ENCODE peak calls at places on chromosome 16, in six cellular contexts. D, A, V, H, Z and O are unnamed samples.

GRCh38 chr16:79648846-79649245 is 48.3 kb upstream of the MAF start:
- DNase-seq in D (no peak), V (no peak), H (no peak), Z (no peak), A (no peak), O (no peak)

GRCh38 chr16:63461248-63461841 is 1425.1 kb upstream of the CDH8 start:
- DNase-seq in A (no peak), Z (peak), V (no peak), D (peak), H (peak), O (no peak)

GRCh38 chr16:85986931-85987749 is 88.2 kb downstream of the IRF8 start:
- DNase-seq in Z (no peak), D (no peak), V (no peak), H (peak), A (no peak), O (peak)

GRCh38 chr16:52227851-52228250 is 319.1 kb downstream of the TOX3 start:
- DNase-seq in V (no peak), Z (no peak), A (no peak), H (no peak), D (no peak), O (no peak)

GRCh38 chr16:31453255-31454204 is 5.8 kb upstream of the ARMC5 start:
- DNase-seq in D (peak), Z (peak), A (peak), H (no peak), V (peak), O (no peak)

GRCh38 chr16:50505714-50506542 is 42.3 kb upstream of the NKD1 start:
- DNase-seq in H (no peak), V (no peak), A (no peak), D (peak), Z (no peak), O (no peak)

GRCh38 chr16:68764866-68765265 is 27.8 kb downstream of the CDH1 start:
- DNase-seq in D (no peak), V (no peak), A (no peak), Z (no peak), H (no peak), O (no peak)

GRCh38 chr16:31367875-31368274 is 12.9 kb downstream of the ITGAX start:
- DNase-seq in Z (no peak), V (no peak), H (no peak), A (no peak), D (no peak), O (no peak)

GRCh38 chr16:82671743-82672142 is 45.0 kb downstream of the CDH13 start:
- DNase-seq in A (no peak), D (no peak), Z (no peak), H (no peak), V (no peak), O (no peak)

GRCh38 chr16:230949-231348 is 1.7 kb upstream of the LUC7L start:
- DNase-seq in A (no peak), H (no peak), V (no peak), D (no peak), Z (no peak), O (no peak)

GRCh38 chr16:56970934-56971767 is 9.4 kb downstream of the CETP start:
- DNase-seq in V (no peak), Z (peak), D (no peak), H (peak), A (no peak), O (no peak)

GRCh38 chr16:31695667-31696066 is 168.0 kb downstream of the AHSP start:
- DNase-seq in D (no peak), V (no peak), Z (no peak), H (no peak), A (no peak), O (no peak)

GRCh38 chr16:66926171-66926570 is 836 bp upstream of the RRAD start:
- DNase-seq in H (no peak), A (peak), V (no peak), Z (no peak), D (no peak), O (no peak)

GRCh38 chr16:86357303-86357702 is 153.0 kb upstream of the FOXF1 start:
- DNase-seq in Z (no peak), A (no peak), H (no peak), V (no peak), D (no peak), O (no peak)

GRCh38 chr16:84450176-84450865 is 54.1 kb downstream of the MEAK7 start:
- DNase-seq in A (no peak), H (no peak), Z (no peak), D (no peak), V (no peak), O (no peak)

GRCh38 chr16:55643161-55643970 is 12.4 kb upstream of the SLC6A2 start:
- DNase-seq in D (peak), V (no peak), H (peak), Z (peak), A (no peak), O (no peak)

GRCh38 chr16:88634141-88634993 is 4.0 kb upstream of the IL17C start:
- DNase-seq in D (no peak), Z (peak), V (peak), A (no peak), H (no peak), O (peak)

GRCh38 chr16:13316008-13316407 is 414.6 kb downstream of the SHISA9 start:
- DNase-seq in A (no peak), D (no peak), H (no peak), V (no peak), Z (no peak), O (no peak)

GRCh38 chr16:50251375-50252081 is 14.8 kb upstream of the ADCY7 start:
- DNase-seq in H (no peak), Z (peak), D (no peak), V (no peak), A (no peak), O (no peak)

GRCh38 chr16:82701302-82702022 is 74.7 kb downstream of the CDH13 start:
- DNase-seq in Z (no peak), V (no peak), H (no peak), A (no peak), D (no peak), O (no peak)

GRCh38 chr16:58418601-58419000 is 26.3 kb downstream of the GINS3 start:
- DNase-seq in A (peak), V (peak), H (no peak), D (no peak), Z (peak), O (no peak)

GRCh38 chr16:12387786-12388185 is 411.3 kb downstream of the SNX29 start:
- DNase-seq in V (no peak), H (no peak), A (no peak), Z (no peak), D (no peak), O (no peak)

GRCh38 chr16:46801428-46802049 is 29.4 kb downstream of the C16orf87 start:
- DNase-seq in D (peak), Z (peak), V (no peak), H (no peak), A (no peak), O (no peak)

GRCh38 chr16:18932243-18932997 is 6.2 kb upstream of the SMG1 start:
- DNase-seq in A (peak), H (no peak), Z (peak), D (no peak), V (no peak), O (no peak)

GRCh38 chr16:57486858-57487834 is 853 bp upstream of the DOK4 start:
- DNase-seq in A (no peak), D (no peak), V (no peak), H (no peak), Z (no peak), O (no peak)

GRCh38 chr16:49959552-49960277 is 65.3 kb upstream of the CNEP1R1 start:
- DNase-seq in Z (no peak), V (no peak), A (no peak), H (no peak), D (no peak), O (no peak)

GRCh38 chr16:79483336-79483735 is 117.2 kb downstream of the MAF start:
- DNase-seq in A (no peak), Z (no peak), H (no peak), V (no peak), D (no peak), O (no peak)

GRCh38 chr16:73771196-73771595 is 525.4 kb upstream of the PSMD7 start:
- DNase-seq in H (no peak), D (no peak), V (no peak), Z (no peak), A (no peak), O (no peak)

GRCh38 chr16:86071611-86072240 is 172.8 kb downstream of the IRF8 start:
- DNase-seq in D (no peak), A (no peak), Z (no peak), V (no peak), H (no peak), O (no peak)

GRCh38 chr16:69476920-69477418 is 52.5 kb downstream of the CYB5B start:
- DNase-seq in V (no peak), D (peak), Z (peak), H (no peak), A (no peak), O (no peak)

GRCh38 chr16:50152807-50153647 is at the start of gene TENT4B:
- DNase-seq in Z (peak), A (peak), D (peak), H (peak), V (peak), O (peak)

GRCh38 chr16:51155901-51156810 is 5.1 kb upstream of the SALL1 start:
- DNase-seq in Z (peak), H (no peak), D (peak), A (no peak), V (no peak), O (no peak)

GRCh38 chr16:72847187-72848044 is 200.5 kb downstream of the ZFHX3 start:
- DNase-seq in V (no peak), Z (peak), A (no peak), H (peak), D (peak), O (peak)

GRCh38 chr16:84175351-84176081 is 11.3 kb downstream of the TAF1C start:
- DNase-seq in H (peak), A (no peak), V (peak), D (no peak), Z (peak), O (no peak)

GRCh38 chr16:10988164-10988803 is 43.9 kb downstream of the CLEC16A start:
- DNase-seq in Z (no peak), H (no peak), V (no peak), A (no peak), D (no peak), O (no peak)

GRCh38 chr16:31693733-31694132 is 166.0 kb downstream of the AHSP start:
- DNase-seq in D (no peak), V (no peak), A (no peak), H (no peak), Z (no peak), O (no peak)

GRCh38 chr16:50502616-50503000 is 45.6 kb upstream of the NKD1 start:
- DNase-seq in D (no peak), H (no peak), A (no peak), Z (no peak), V (no peak), O (no peak)

GRCh38 chr16:17470002-17470870 is 524 bp downstream of the XYLT1 start:
- DNase-seq in V (peak), D (no peak), H (peak), A (no peak), Z (no peak), O (no peak)

GRCh38 chr16:23408242-23409201 is 44.5 kb downstream of the COG7 start:
- DNase-seq in H (peak), D (peak), Z (peak), V (no peak), A (no peak), O (no peak)

GRCh38 chr16:75007443-75007842 is 8.6 kb downstream of the ZNRF1 start:
- DNase-seq in V (no peak), Z (no peak), H (no peak), A (no peak), D (no peak), O (no peak)

GRCh38 chr16:75012380-75013081 is 13.7 kb downstream of the ZNRF1 start:
- DNase-seq in Z (no peak), V (no peak), H (no peak), D (no peak), A (no peak), O (no peak)

GRCh38 chr16:75010427-75010826 is 11.6 kb downstream of the ZNRF1 start:
- DNase-seq in D (no peak), H (no peak), Z (no peak), A (no peak), V (no peak), O (no peak)

GRCh38 chr16:75014318-75014717 is 15.5 kb downstream of the ZNRF1 start:
- DNase-seq in D (no peak), H (no peak), A (no peak), Z (no peak), V (no peak), O (no peak)

DNA sequence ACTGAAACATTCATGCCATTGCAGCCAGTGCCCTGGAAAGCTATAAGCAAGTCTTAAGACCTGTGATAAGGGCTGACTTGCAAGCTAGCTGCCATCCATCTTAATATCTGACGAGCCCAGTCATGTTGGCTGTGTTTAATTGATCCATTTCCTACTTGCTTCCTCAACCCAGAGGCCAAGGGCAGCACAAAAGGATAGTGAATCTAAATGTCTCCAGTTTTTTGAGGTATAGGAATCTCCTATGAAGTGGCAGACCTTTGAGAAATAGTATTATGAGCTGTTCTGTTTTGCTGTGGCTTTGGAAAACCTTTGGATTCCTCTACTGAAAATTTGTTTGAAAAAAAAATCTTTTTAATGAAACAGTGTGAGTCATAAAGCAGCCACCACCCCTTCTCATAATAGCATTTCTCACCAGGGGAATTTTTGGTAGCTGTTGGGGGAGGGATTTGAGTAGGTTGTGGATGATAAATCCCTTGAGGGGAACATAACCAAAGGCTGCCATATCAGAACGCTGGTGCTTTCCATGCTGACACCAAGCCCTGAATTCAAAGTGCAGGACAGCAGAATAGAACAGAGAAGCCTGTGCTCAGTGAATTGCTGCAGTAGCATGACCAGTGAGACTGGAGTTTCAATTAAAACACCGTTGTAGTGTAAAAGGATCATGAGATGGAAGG is 12.9 kb downstream of the ZNRF1 start:
- DNase-seq in Z (peak), V (peak), D (peak), A (no peak), H (no peak), O (no peak)
- TF ChIP-seq POLR2A in Z (no peak), V (no peak), D (no peak), A (no peak), H (no peak), O (peak)

GRCh38 chr16:29993191-29993902 is 2.1 kb downstream of the HIRIP3 start:
- DNase-seq in D (no peak), H (no peak), A (no peak), Z (no peak), V (no peak), O (no peak)
- TF ChIP-seq POLR2A in D (no peak), H (no peak), A (no peak), Z (no peak), V (no peak), O (no peak)

DNA sequence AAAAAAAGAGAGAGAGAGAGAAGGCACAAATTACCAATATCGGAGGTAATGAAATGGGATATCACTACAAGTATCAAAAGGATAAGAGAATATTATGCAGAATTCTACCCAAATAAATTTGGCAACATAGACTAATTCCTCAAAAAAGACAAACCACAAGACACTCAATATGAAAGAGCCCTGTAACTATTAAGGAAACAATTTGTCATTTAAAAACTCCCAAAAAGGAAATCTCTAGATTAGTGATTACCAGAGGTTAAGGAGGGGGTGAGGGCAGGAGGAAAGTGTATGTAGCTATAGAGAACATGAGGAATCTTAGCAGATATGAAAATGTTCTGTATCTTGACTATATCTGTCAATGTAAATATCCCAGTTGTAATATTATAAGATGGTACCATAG is 54.0 kb downstream of the CFDP1 start:
- DNase-seq in H (no peak), V (no peak), Z (no peak), D (no peak), A (no peak), O (no peak)
- TF ChIP-seq POLR2A in H (no peak), V (no peak), Z (no peak), D (no peak), A (no peak), O (no peak)

DNA sequence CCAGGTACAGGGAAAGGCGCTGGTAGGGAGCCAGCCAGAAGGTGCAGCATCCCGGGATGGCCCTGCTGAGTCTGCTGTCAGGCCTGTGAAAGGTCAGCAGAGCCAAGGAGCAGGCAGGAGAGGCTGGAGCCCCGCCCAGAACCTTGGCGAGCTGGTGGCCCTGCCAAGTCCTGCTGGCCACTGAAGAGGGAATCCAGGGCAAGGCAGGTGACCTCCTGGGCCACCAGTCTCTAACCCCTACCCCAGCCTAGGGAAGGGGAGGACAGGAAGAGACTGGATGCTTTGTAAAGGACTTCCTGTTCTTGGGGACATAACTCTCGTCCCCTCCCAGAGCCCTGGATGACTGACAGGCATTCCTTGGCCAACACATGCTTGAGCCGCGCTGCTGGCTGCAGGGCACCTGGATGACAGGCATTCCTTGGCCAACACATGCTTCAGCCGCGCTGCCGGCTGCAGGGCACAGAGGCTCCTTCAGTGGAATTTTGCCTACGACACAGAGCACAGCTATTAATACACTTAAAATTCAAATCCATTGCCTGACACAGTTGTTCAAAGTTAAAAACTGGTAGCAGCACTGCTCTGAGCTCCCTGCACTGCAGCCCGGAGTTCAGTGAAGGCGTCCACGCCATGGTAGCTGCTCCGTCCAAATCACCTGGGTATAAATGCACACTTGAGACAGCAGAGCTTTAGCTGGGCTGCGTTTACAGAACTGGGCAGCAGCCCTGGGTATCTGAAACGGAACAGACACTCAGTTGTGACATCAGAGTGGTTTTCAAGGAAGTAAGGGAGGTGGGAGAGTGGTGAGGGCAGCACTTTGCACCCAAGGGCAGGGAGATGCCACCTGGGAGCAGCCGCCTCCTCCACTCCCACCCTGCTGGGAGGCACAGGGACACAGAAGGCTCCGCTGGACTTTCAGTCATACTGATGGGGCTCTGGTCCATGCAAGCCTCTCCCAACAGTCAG is 2.0 kb upstream of the BRICD5 start:
- DNase-seq in V (no peak), A (peak), D (no peak), H (peak), Z (no peak), O (no peak)
- TF ChIP-seq POLR2A in V (no peak), A (no peak), D (no peak), H (no peak), Z (no peak), O (no peak)

GRCh38 chr16:89936981-89937380 is 11.6 kb upstream of the DEF8 start:
- DNase-seq in H (no peak), A (no peak), Z (no peak), V (no peak), D (no peak), O (no peak)

GRCh38 chr16:89936508-89936907 is 12.0 kb upstream of the DEF8 start:
- DNase-seq in Z (no peak), V (no peak), D (no peak), A (no peak), H (no peak), O (no peak)

GRCh38 chr16:89931964-89932363 is 8.8 kb downstream of the TUBB3 start:
- DNase-seq in A (no peak), V (no peak), Z (no peak), D (no peak), H (no peak), O (no peak)

GRCh38 chr16:89936034-89936433 is 12.5 kb upstream of the DEF8 start:
- DNase-seq in Z (no peak), H (no peak), A (no peak), D (no peak), V (no peak), O (no peak)

DNA sequence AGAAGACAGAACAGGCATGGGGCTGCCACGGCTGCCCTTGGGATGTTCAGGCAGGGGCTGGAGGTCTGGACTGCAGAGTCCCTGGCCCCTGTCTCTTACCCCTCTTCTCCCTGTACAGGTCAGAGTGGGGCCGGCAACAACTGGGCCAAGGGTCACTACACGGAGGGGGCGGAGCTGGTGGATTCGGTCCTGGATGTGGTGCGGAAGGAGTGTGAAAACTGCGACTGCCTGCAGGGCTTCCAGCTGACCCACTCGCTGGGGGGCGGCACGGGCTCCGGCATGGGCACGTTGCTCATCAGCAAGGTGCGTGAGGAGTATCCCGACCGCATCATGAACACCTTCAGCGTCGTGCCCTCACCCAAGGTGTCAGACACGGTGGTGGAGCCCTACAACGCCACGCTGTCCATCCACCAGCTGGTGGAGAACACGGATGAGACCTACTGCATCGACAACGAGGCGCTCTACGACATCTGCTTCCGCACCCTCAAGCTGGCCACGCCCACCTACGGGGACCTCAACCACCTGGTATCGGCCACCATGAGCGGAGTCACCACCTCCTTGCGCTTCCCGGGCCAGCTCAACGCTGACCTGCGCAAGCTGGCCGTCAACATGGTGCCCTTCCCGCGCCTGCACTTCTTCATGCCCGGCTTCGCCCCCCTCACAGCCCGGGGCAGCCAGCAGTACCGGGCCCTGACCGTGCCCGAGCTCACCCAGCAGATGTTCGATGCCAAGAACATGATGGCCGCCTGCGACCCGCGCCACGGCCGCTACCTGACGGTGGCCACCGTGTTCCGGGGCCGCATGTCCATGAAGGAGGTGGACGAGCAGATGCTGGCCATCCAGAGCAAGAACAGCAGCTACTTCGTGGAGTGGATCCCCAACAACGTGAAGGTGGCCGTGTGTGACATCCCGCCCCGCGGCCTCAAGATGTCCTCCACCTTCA is 11.7 kb downstream of the TUBB3 start:
- DNase-seq in A (no peak), H (no peak), Z (no peak), V (no peak), D (no peak), O (no peak)
- TF ChIP-seq POLR2A in A (no peak), H (no peak), Z (no peak), V (no peak), D (no peak), O (no peak)

GRCh38 chr16:81549547-81550411 is 105.2 kb downstream of the CMIP start:
- DNase-seq in A (no peak), V (no peak), Z (no peak), D (no peak), H (no peak), O (no peak)
- TF ChIP-seq POLR2A in A (no peak), V (no peak), Z (no peak), D (no peak), H (no peak), O (no peak)